ENCODE peak calls at places on chromosomes 5 and 9, in ten cellular contexts. N, O, W, T, F, Q, L, Z, C and J are unnamed samples.

GRCh38 chr5:54673523-54674225 is 156.1 kb downstream of the SNX18 start:
- DNase-seq in N (no peak), O (peak; percentile 70), W (no peak), T (peak; percentile 93), F (no peak), Q (no peak), L (no peak), Z (peak; percentile 24), C (peak; percentile 71), J (no peak)

GRCh38 chr9:129737479-129738269 is 15.2 kb downstream of the PTGES start:
- DNase-seq in N (peak; percentile 96), O (peak; percentile 85), W (no peak), T (peak; percentile 73), F (peak; percentile 86), Q (peak; percentile 66), L (peak; percentile 74), Z (peak; percentile 77), C (peak; percentile 89), J (peak; percentile 75)

GRCh38 chr5:9513825-9514224 is 32.0 kb downstream of the SEMA5A start:
- DNase-seq in N (no peak), O (no peak), W (no peak), T (peak; percentile 72), F (no peak), Q (no peak), L (no peak), Z (no peak), C (no peak), J (peak; percentile 39)

GRCh38 chr9:69063839-69064238 is 28.3 kb downstream of the FXN start:
- DNase-seq in N (no peak), O (no peak), W (no peak), T (peak; percentile 19), F (no peak), Q (no peak), L (no peak), Z (no peak), C (no peak), J (no peak)

GRCh38 chr5:44942524-44943001 is 133.8 kb downstream of the MRPS30 start:
- DNase-seq in N (no peak), O (no peak), W (no peak), T (no peak), F (no peak), Q (peak; percentile 13), L (no peak), Z (no peak), C (no peak), J (no peak)

GRCh38 chr9:119698535-119698934 is 329.3 kb upstream of the BRINP1 start:
- DNase-seq in N (no peak), O (no peak), W (no peak), T (no peak), F (no peak), Q (no peak), L (no peak), Z (no peak), C (no peak), J (no peak)

GRCh38 chr5:139910901-139911300 is 115.3 kb downstream of the PSD2 start:
- DNase-seq in N (no peak), O (no peak), W (no peak), T (no peak), F (peak; percentile 59), Q (no peak), L (no peak), Z (no peak), C (no peak), J (no peak)

GRCh38 chr9:4832786-4833579 is 40.2 kb downstream of the RCL1 start:
- DNase-seq in N (no peak), O (no peak), W (peak; percentile 96), T (peak; percentile 99), F (no peak), Q (no peak), L (peak; percentile 85), Z (no peak), C (no peak), J (peak; percentile 97)

GRCh38 chr9:117546894-117547293 is 132.0 kb upstream of the ASTN2 start:
- DNase-seq in N (no peak), O (no peak), W (no peak), T (no peak), F (no peak), Q (no peak), L (no peak), Z (no peak), C (no peak), J (no peak)

GRCh38 chr5:134079748-134080581 is 34.5 kb upstream of the TCF7 start:
- DNase-seq in N (no peak), O (no peak), W (no peak), T (no peak), F (no peak), Q (no peak), L (no peak), Z (no peak), C (no peak), J (no peak)

GRCh38 chr9:133991964-133992779 is at the start of gene VAV2:
- DNase-seq in N (peak; percentile 60), O (peak; percentile 79), W (no peak), T (peak; percentile 43), F (peak; percentile 74), Q (no peak), L (peak; percentile 79), Z (peak; percentile 37), C (peak; percentile 58), J (peak; percentile 81)

GRCh38 chr9:131036529-131037335 is 27.8 kb downstream of the LAMC3 start:
- DNase-seq in N (no peak), O (peak; percentile 49), W (no peak), T (no peak), F (no peak), Q (no peak), L (no peak), Z (no peak), C (no peak), J (no peak)

GRCh38 chr9:73132034-73132776 is 19.5 kb upstream of the ANXA1 start:
- DNase-seq in N (peak; percentile 33), O (peak; percentile 76), W (peak; percentile 69), T (peak; percentile 92), F (peak; percentile 86), Q (no peak), L (peak; percentile 76), Z (peak; percentile 58), C (peak; percentile 72), J (peak; percentile 85)

GRCh38 chr9:3916420-3916819 is 383.4 kb downstream of the GLIS3 start:
- DNase-seq in N (no peak), O (no peak), W (no peak), T (no peak), F (no peak), Q (no peak), L (peak; percentile 46), Z (no peak), C (no peak), J (no peak)

GRCh38 chr5:59317023-59317771 is 576.3 kb downstream of the PDE4D start:
- DNase-seq in N (peak; percentile 9), O (peak; percentile 24), W (peak; percentile 17), T (peak; percentile 85), F (no peak), Q (peak; percentile 3), L (no peak), Z (no peak), C (no peak), J (peak; percentile 39)

GRCh38 chr5:138611295-138612220 is 36.4 kb upstream of the HSPA9 start:
- DNase-seq in N (peak; percentile 41), O (no peak), W (no peak), T (peak; percentile 53), F (no peak), Q (no peak), L (no peak), Z (no peak), C (no peak), J (no peak)

GRCh38 chr9:8686502-8686901 is 886.9 kb upstream of the DMAC1 start:
- DNase-seq in N (no peak), O (no peak), W (no peak), T (no peak), F (no peak), Q (no peak), L (no peak), Z (no peak), C (no peak), J (no peak)

GRCh38 chr5:52007230-52007858 is 624.1 kb downstream of the ISL1 start:
- DNase-seq in N (no peak), O (no peak), W (peak; percentile 1), T (peak; percentile 51), F (no peak), Q (peak; percentile 23), L (peak; percentile 17), Z (no peak), C (no peak), J (peak; percentile 21)

GRCh38 chr5:58066076-58066475 is 393.8 kb downstream of the PLK2 start:
- DNase-seq in N (no peak), O (no peak), W (no peak), T (no peak), F (no peak), Q (no peak), L (no peak), Z (no peak), C (no peak), J (no peak)

GRCh38 chr5:132492386-132492785 is 1.8 kb upstream of the IRF1 start:
- DNase-seq in N (no peak), O (no peak), W (no peak), T (no peak), F (no peak), Q (no peak), L (no peak), Z (no peak), C (no peak), J (no peak)